ENCODE peak calls at places on chromosomes 1 and 21, in ten cellular contexts. Z is GM12878, A is prostate gland, S is Peyer's patch, C is right lobe of liver, H is IMR-90, G is ovary, W is lower leg skin, L is body of pancreas, N is heart left ventricle. E is an unnamed sample.

GRCh38 chr1:46530791-46531409 is 20.5 kb downstream of the KNCN start:
- DNase-seq in Z (no peak), A (no peak), S (no peak), C (no peak), H (no peak), G (no peak), W (no peak), L (no peak), N (no peak), E (no peak)

GRCh38 chr1:41713557-41714327 is 205.0 kb downstream of the HIVEP3 start:
- DNase-seq in Z (no peak), A (no peak), S (no peak), C (no peak), H (peak; percentile 92), G (no peak), W (no peak), L (no peak), N (no peak), E (no peak)

GRCh38 chr1:178122283-178122682 is 28.4 kb downstream of the RASAL2 start:
- DNase-seq in Z (no peak), A (no peak), S (no peak), C (no peak), H (peak; percentile 7), G (no peak), W (no peak), L (no peak), N (no peak), E (no peak)

GRCh38 chr1:167447521-167448136 is 70.7 kb downstream of the CD247 start:
- DNase-seq in Z (no peak), A (no peak), S (peak; percentile 80), C (no peak), H (no peak), G (no peak), W (no peak), L (peak; percentile 64), N (no peak), E (no peak)

GRCh38 chr1:202575906-202576653 is 134.2 kb downstream of the SYT2 start:
- DNase-seq in Z (no peak), A (no peak), S (no peak), C (no peak), H (peak; percentile 57), G (no peak), W (no peak), L (no peak), N (no peak), E (no peak)

GRCh38 chr1:61851849-61852692 is 109.8 kb downstream of the PATJ start:
- DNase-seq in Z (no peak), A (peak; percentile 33), S (no peak), C (no peak), H (peak; percentile 79), G (no peak), W (no peak), L (peak; percentile 34), N (no peak), E (no peak)

GRCh38 chr1:1601564-1602320 is 1.8 kb upstream of the FNDC10 start:
- DNase-seq in Z (no peak), A (no peak), S (no peak), C (no peak), H (no peak), G (no peak), W (no peak), L (no peak), N (no peak), E (no peak)

GRCh38 chr21:46155514-46156377 is at the start of gene FTCD:
- DNase-seq in Z (no peak), A (no peak), S (no peak), C (peak; percentile 94), H (no peak), G (peak; percentile 38), W (no peak), L (no peak), N (no peak), E (peak; percentile 11)

GRCh38 chr1:59972216-59972924 is 45.8 kb upstream of the CYP2J2 start:
- DNase-seq in Z (no peak), A (no peak), S (no peak), C (no peak), H (peak; percentile 8), G (no peak), W (no peak), L (peak; percentile 46), N (no peak), E (no peak)

GRCh38 chr1:58500036-58500435 is 46.5 kb downstream of the OMA1 start:
- DNase-seq in Z (no peak), A (no peak), S (no peak), C (no peak), H (no peak), G (no peak), W (no peak), L (no peak), N (no peak), E (no peak)

GRCh38 chr21:26405735-26406361 is 167.2 kb downstream of the CYYR1 start:
- DNase-seq in Z (no peak), A (no peak), S (no peak), C (no peak), H (peak; percentile 72), G (no peak), W (no peak), L (no peak), N (no peak), E (no peak)

GRCh38 chr1:204367193-204367858 is 7.6 kb upstream of the PLEKHA6 start:
- DNase-seq in Z (no peak), A (no peak), S (no peak), C (no peak), H (no peak), G (no peak), W (no peak), L (no peak), N (no peak), E (no peak)

GRCh38 chr21:42839271-42840231 is 39.8 kb downstream of the WDR4 start:
- DNase-seq in Z (no peak), A (no peak), S (no peak), C (peak; percentile 52), H (no peak), G (no peak), W (no peak), L (no peak), N (no peak), E (no peak)

GRCh38 chr1:218330043-218330623 is 15.0 kb upstream of the TGFB2 start:
- DNase-seq in Z (no peak), A (no peak), S (no peak), C (no peak), H (peak; percentile 61), G (no peak), W (no peak), L (no peak), N (no peak), E (no peak)

GRCh38 chr1:201880928-201881571 is 7.6 kb upstream of the SHISA4 start:
- DNase-seq in Z (no peak), A (no peak), S (no peak), C (no peak), H (no peak), G (no peak), W (no peak), L (no peak), N (no peak), E (no peak)

GRCh38 chr1:60753508-60753907 is 328.9 kb upstream of the NFIA start:
- DNase-seq in Z (no peak), A (no peak), S (no peak), C (no peak), H (no peak), G (no peak), W (no peak), L (no peak), N (no peak), E (no peak)

DNA sequence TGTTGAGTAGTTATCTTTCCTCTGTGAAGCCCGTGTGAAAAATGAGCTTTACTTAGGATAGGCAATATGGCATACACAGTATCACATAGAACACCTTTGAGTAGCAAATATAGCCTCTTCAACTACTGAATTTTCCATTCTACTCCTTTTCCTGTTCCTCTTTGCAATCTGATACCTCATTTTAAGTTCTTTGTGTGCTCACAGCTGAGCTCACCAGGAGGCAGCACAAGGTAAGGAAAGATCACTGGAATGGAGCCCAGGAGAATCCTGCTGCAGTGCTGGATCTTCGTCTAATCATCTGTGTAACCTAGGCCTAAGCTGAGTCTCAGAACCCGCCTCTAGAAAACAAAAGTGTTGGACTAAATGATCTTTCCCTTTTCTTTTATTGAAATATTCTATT is 171.0 kb downstream of the LRRC40 start:
- DNase-seq in Z (no peak), A (no peak), S (no peak), C (no peak), H (peak; percentile 77), G (no peak), W (no peak), L (no peak), N (no peak), E (no peak)
- TF ChIP-seq CTCF in Z (peak; percentile 3), A (no peak), S (no peak), C (no peak), H (peak; percentile 67), G (no peak), W (no peak), L (no peak), N (no peak), E (no peak)

DNA sequence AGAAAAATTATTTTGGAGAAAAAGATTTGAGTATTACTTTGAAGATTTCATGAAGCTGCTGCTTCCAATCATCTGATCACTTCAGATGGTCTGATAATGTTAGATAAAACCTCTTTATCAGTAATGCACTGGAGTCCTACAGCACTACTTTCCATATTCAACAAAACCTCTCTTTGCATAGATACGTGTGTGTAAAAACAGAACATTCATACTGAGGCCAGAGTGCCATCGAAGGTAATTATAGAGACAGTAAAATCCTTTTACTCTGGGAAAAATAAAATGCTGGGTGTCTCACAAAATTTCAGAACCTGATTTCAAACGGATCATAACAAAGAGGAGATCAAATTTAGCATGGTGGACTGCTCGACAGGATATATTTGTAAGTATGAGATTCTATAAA is at the start of gene RGS13:
- DNase-seq in Z (no peak), A (no peak), S (no peak), C (no peak), H (no peak), G (no peak), W (no peak), L (no peak), N (no peak), E (no peak)
- TF ChIP-seq POLR2A in Z (no peak), A (no peak), S (no peak), C (no peak), H (no peak), G (no peak), W (no peak), L (no peak), N (no peak), E (no peak)

DNA sequence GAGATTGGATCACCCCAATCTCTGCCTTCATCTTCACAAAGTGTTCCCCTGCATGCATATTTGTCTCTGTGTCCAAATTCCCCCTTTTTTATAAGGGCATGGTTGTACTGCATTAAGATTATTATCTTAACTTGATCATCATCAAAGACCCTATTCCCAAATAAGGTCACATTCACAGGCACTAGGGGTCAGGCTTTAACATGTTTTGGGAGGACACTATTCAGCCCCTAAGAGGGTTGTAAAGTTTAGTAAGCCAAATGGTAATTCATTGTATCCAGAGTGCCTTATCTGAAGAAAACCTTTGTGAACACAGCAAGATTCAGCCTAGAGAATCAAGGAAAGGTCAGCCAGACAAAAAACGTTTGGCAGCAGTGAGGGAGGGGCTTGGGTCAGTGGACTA is 317.6 kb upstream of the PLD5 start:
- DNase-seq in Z (no peak), A (no peak), S (no peak), C (no peak), H (no peak), G (no peak), W (no peak), L (no peak), N (no peak), E (no peak)
- TF ChIP-seq CTCF in Z (peak; percentile 1), A (no peak), S (no peak), C (peak; percentile 8), H (no peak), G (no peak), W (no peak), L (no peak), N (no peak), E (no peak)

GRCh38 chr1:24910751-24911650 is 19.1 kb downstream of the RUNX3 start:
- DNase-seq in Z (no peak), A (no peak), S (peak; percentile 61), C (peak; percentile 67), H (peak; percentile 70), G (no peak), W (peak; percentile 40), L (peak; percentile 52), N (no peak), E (no peak)
- TF ChIP-seq POLR2A in Z (peak; percentile 50), A (no peak), S (peak; percentile 57), C (peak; percentile 65), H (no peak), G (no peak), W (no peak), L (no peak), N (no peak), E (no peak)